ENCODE peak calls at places on chromosomes 6 and 20, in ten cellular contexts. One of them, this sample, is unnamed.

GRCh38 chr6:137233561-137234504 is 14.6 kb upstream of the IFNGR1 start:
- DNase-seq in mesendoderm: peak; percentile 11
- DNase-seq in breast epithelium: no peak
- DNase-seq in SJSA1: no peak
- DNase-seq in astrocyte: peak; percentile 70
- DNase-seq in heart right ventricle: peak; percentile 73
- DNase-seq in aorta: no peak
- DNase-seq in IMR-90: peak; percentile 91
- DNase-seq in lung: no peak
- DNase-seq in left ventricle myocardium inferior: no peak
- DNase-seq in this sample: no peak

GRCh38 chr20:62055106-62055861 is 10.4 kb downstream of the TAF4 start:
- DNase-seq in mesendoderm: no peak
- DNase-seq in breast epithelium: no peak
- DNase-seq in SJSA1: no peak
- DNase-seq in astrocyte: no peak
- DNase-seq in heart right ventricle: no peak
- DNase-seq in aorta: no peak
- DNase-seq in IMR-90: no peak
- DNase-seq in lung: no peak
- DNase-seq in left ventricle myocardium inferior: no peak
- DNase-seq in this sample: no peak

GRCh38 chr6:41939091-41939847 is 2.3 kb downstream of the CCND3 start:
- DNase-seq in mesendoderm: peak; percentile 93
- DNase-seq in breast epithelium: no peak
- DNase-seq in SJSA1: no peak
- DNase-seq in astrocyte: peak; percentile 20
- DNase-seq in heart right ventricle: peak; percentile 35
- DNase-seq in aorta: peak; percentile 62
- DNase-seq in IMR-90: peak; percentile 43
- DNase-seq in lung: peak; percentile 66
- DNase-seq in left ventricle myocardium inferior: peak; percentile 49
- DNase-seq in this sample: peak; percentile 55

GRCh38 chr6:94463306-94463705 is 1043.9 kb upstream of the EPHA7 start:
- DNase-seq in mesendoderm: no peak
- DNase-seq in breast epithelium: no peak
- DNase-seq in SJSA1: no peak
- DNase-seq in astrocyte: no peak
- DNase-seq in heart right ventricle: no peak
- DNase-seq in aorta: no peak
- DNase-seq in IMR-90: no peak
- DNase-seq in lung: no peak
- DNase-seq in left ventricle myocardium inferior: no peak
- DNase-seq in this sample: no peak

GRCh38 chr6:1372690-1373089 is 16.7 kb upstream of the FOXF2 start:
- DNase-seq in mesendoderm: no peak
- DNase-seq in breast epithelium: no peak
- DNase-seq in SJSA1: no peak
- DNase-seq in astrocyte: no peak
- DNase-seq in heart right ventricle: no peak
- DNase-seq in aorta: no peak
- DNase-seq in IMR-90: no peak
- DNase-seq in lung: no peak
- DNase-seq in left ventricle myocardium inferior: no peak
- DNase-seq in this sample: no peak

GRCh38 chr6:106318851-106319250 is 6.7 kb downstream of the ATG5 start:
- DNase-seq in mesendoderm: no peak
- DNase-seq in breast epithelium: no peak
- DNase-seq in SJSA1: no peak
- DNase-seq in astrocyte: no peak
- DNase-seq in heart right ventricle: no peak
- DNase-seq in aorta: no peak
- DNase-seq in IMR-90: no peak
- DNase-seq in lung: no peak
- DNase-seq in left ventricle myocardium inferior: no peak
- DNase-seq in this sample: no peak

GRCh38 chr6:168136622-168137021 is 57.6 kb upstream of the FRMD1 start:
- DNase-seq in mesendoderm: no peak
- DNase-seq in breast epithelium: no peak
- DNase-seq in SJSA1: peak; percentile 11
- DNase-seq in astrocyte: no peak
- DNase-seq in heart right ventricle: no peak
- DNase-seq in aorta: no peak
- DNase-seq in IMR-90: no peak
- DNase-seq in lung: no peak
- DNase-seq in left ventricle myocardium inferior: no peak
- DNase-seq in this sample: no peak

GRCh38 chr6:170027111-170028043 is 263.5 kb downstream of the DLL1 start:
- DNase-seq in mesendoderm: no peak
- DNase-seq in breast epithelium: no peak
- DNase-seq in SJSA1: peak; percentile 22
- DNase-seq in astrocyte: no peak
- DNase-seq in heart right ventricle: no peak
- DNase-seq in aorta: peak; percentile 21
- DNase-seq in IMR-90: peak; percentile 15
- DNase-seq in lung: no peak
- DNase-seq in left ventricle myocardium inferior: no peak
- DNase-seq in this sample: no peak

GRCh38 chr6:40962241-40962640 is 76.8 kb downstream of the UNC5CL start:
- DNase-seq in mesendoderm: peak; percentile 69
- DNase-seq in breast epithelium: no peak
- DNase-seq in SJSA1: peak; percentile 89
- DNase-seq in astrocyte: peak; percentile 98
- DNase-seq in heart right ventricle: no peak
- DNase-seq in aorta: no peak
- DNase-seq in IMR-90: peak; percentile 95
- DNase-seq in lung: no peak
- DNase-seq in left ventricle myocardium inferior: no peak
- DNase-seq in this sample: no peak

GRCh38 chr20:62235777-62236157 is 2.6 kb upstream of the OSBPL2 start:
- DNase-seq in mesendoderm: no peak
- DNase-seq in breast epithelium: no peak
- DNase-seq in SJSA1: no peak
- DNase-seq in astrocyte: no peak
- DNase-seq in heart right ventricle: no peak
- DNase-seq in aorta: no peak
- DNase-seq in IMR-90: no peak
- DNase-seq in lung: no peak
- DNase-seq in left ventricle myocardium inferior: no peak
- DNase-seq in this sample: no peak

GRCh38 chr6:149392535-149392934 is 7.5 kb upstream of the SUMO4 start:
- DNase-seq in mesendoderm: no peak
- DNase-seq in breast epithelium: no peak
- DNase-seq in SJSA1: no peak
- DNase-seq in astrocyte: no peak
- DNase-seq in heart right ventricle: no peak
- DNase-seq in aorta: no peak
- DNase-seq in IMR-90: no peak
- DNase-seq in lung: no peak
- DNase-seq in left ventricle myocardium inferior: no peak
- DNase-seq in this sample: no peak

GRCh38 chr6:149393002-149393679 is 6.9 kb upstream of the SUMO4 start:
- DNase-seq in mesendoderm: no peak
- DNase-seq in breast epithelium: no peak
- DNase-seq in SJSA1: no peak
- DNase-seq in astrocyte: peak; percentile 24
- DNase-seq in heart right ventricle: no peak
- DNase-seq in aorta: no peak
- DNase-seq in IMR-90: peak; percentile 35
- DNase-seq in lung: no peak
- DNase-seq in left ventricle myocardium inferior: no peak
- DNase-seq in this sample: no peak

GRCh38 chr6:149400050-149400449 is at the start of gene SUMO4:
- DNase-seq in mesendoderm: no peak
- DNase-seq in breast epithelium: no peak
- DNase-seq in SJSA1: no peak
- DNase-seq in astrocyte: no peak
- DNase-seq in heart right ventricle: no peak
- DNase-seq in aorta: no peak
- DNase-seq in IMR-90: no peak
- DNase-seq in lung: no peak
- DNase-seq in left ventricle myocardium inferior: no peak
- DNase-seq in this sample: no peak

GRCh38 chr6:149395185-149395584 is 4.9 kb upstream of the SUMO4 start:
- DNase-seq in mesendoderm: no peak
- DNase-seq in breast epithelium: no peak
- DNase-seq in SJSA1: no peak
- DNase-seq in astrocyte: no peak
- DNase-seq in heart right ventricle: no peak
- DNase-seq in aorta: no peak
- DNase-seq in IMR-90: no peak
- DNase-seq in lung: no peak
- DNase-seq in left ventricle myocardium inferior: no peak
- DNase-seq in this sample: no peak

DNA sequence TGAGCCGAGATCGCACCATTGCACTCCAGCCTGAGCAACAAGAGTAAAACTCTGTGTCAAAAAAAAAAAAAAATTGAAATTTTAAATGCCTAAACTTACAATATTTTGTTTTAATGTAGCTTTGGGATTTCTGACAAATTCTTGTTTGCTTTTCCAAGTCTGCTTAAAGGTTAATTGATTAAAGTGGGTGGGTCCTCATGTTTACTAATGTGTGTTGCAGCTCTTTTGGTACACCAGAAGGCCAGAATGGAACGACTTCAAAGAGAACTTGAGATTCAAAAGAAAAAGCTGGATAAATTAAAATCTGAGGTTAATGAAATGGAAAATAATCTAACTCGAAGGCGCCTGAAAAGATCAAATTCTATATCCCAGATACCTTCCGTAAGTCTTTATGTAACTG is 2.7 kb upstream of the SUMO4 start:
- DNase-seq in mesendoderm: no peak
- DNase-seq in breast epithelium: no peak
- DNase-seq in SJSA1: no peak
- DNase-seq in astrocyte: no peak
- DNase-seq in heart right ventricle: no peak
- DNase-seq in aorta: no peak
- DNase-seq in IMR-90: no peak
- DNase-seq in lung: no peak
- DNase-seq in left ventricle myocardium inferior: no peak
- DNase-seq in this sample: no peak
- H3K36me3 ChIP-seq in mesendoderm: no peaks in the 10 kb centered on the region
- H3K36me3 ChIP-seq in breast epithelium: peaks cover 5% of the 10 kb centered on the region
- H3K36me3 ChIP-seq in SJSA1: peaks cover 59% of the 10 kb centered on the region
- H3K36me3 ChIP-seq in astrocyte: peaks cover 24% of the 10 kb centered on the region
- H3K36me3 ChIP-seq in heart right ventricle: peaks cover 76% of the 10 kb centered on the region
- H3K36me3 ChIP-seq in aorta: peaks cover 4% of the 10 kb centered on the region
- H3K36me3 ChIP-seq in IMR-90: peaks cover 15% of the 10 kb centered on the region
- H3K36me3 ChIP-seq in lung: peaks cover under 1% of the 10 kb centered on the region
- H3K36me3 ChIP-seq in left ventricle myocardium inferior: peaks cover 37% of the 10 kb centered on the region
- H3K36me3 ChIP-seq in this sample: peaks cover 25% of the 10 kb centered on the region

DNA sequence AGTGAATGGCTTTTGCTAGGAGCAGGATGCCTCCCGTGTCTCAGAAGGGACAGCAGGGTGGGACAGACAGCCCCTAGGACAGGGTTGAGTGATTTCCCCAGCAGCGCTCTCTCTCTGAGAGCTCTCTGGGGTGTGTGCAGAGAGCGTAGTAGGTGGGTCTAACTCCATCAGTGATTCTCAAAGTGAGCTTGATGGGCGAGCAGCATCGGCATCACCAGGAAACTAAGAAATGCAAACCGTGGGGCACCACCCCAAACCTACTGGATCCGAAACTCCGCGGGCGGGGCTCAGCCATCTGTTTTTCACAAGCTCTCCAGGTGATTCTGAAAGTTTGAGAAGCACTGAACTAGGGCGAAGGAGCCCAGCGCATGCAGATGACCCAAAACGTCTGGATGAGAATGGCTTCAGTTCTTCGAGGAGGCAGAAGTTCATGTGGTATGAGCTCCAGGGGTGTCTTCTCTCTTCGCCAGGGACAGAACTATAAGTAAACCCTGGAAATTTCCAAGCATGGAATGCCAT is 119.6 kb upstream of the RNF24 start:
- DNase-seq in mesendoderm: no peak
- DNase-seq in breast epithelium: no peak
- DNase-seq in SJSA1: no peak
- DNase-seq in astrocyte: no peak
- DNase-seq in heart right ventricle: no peak
- DNase-seq in aorta: no peak
- DNase-seq in IMR-90: no peak
- DNase-seq in lung: no peak
- DNase-seq in left ventricle myocardium inferior: no peak
- DNase-seq in this sample: no peak
- H3K27ac ChIP-seq in mesendoderm: no peak overlapping the region
- H3K27ac ChIP-seq in breast epithelium: no peak overlapping the region
- H3K27ac ChIP-seq in SJSA1: peak overlapping the region; percentile 89
- H3K27ac ChIP-seq in astrocyte: peak overlapping the region; percentile 89
- H3K27ac ChIP-seq in heart right ventricle: no peak overlapping the region
- H3K27ac ChIP-seq in aorta: no peak overlapping the region
- H3K27ac ChIP-seq in IMR-90: peak overlapping the region; percentile 78
- H3K27ac ChIP-seq in lung: no peak overlapping the region
- H3K27ac ChIP-seq in left ventricle myocardium inferior: no peak overlapping the region
- H3K27ac ChIP-seq in this sample: peak overlapping the region; percentile 31

DNA sequence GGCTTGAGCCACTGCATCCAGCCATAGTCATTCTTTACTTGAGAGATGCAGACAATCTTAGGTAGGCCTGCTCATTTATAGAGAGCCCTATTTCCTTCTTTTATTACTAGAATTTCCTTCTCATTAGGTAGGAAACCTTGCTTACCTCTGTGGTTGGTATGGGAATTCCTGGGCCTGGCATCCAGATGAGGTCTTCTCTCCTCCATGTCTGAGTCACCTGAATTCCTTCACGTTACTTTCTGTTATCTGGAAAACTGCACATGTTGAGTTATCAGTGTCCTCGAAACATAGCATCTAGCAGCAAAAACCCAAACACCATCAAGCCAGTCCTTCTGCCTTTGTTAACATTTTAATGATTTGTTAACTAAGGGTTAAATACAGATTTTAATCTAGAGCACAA is 2.2 kb downstream of the ZNFX1 start:
- DNase-seq in mesendoderm: no peak
- DNase-seq in breast epithelium: no peak
- DNase-seq in SJSA1: no peak
- DNase-seq in astrocyte: peak; percentile 37
- DNase-seq in heart right ventricle: no peak
- DNase-seq in aorta: no peak
- DNase-seq in IMR-90: no peak
- DNase-seq in lung: no peak
- DNase-seq in left ventricle myocardium inferior: no peak
- DNase-seq in this sample: no peak
- H3K36me3 ChIP-seq in mesendoderm: peaks cover 16% of the 10 kb centered on the region
- H3K36me3 ChIP-seq in breast epithelium: peaks cover 4% of the 10 kb centered on the region
- H3K36me3 ChIP-seq in SJSA1: peaks cover 77% of the 10 kb centered on the region
- H3K36me3 ChIP-seq in astrocyte: peaks cover 41% of the 10 kb centered on the region
- H3K36me3 ChIP-seq in heart right ventricle: peaks cover 68% of the 10 kb centered on the region
- H3K36me3 ChIP-seq in aorta: peaks cover 6% of the 10 kb centered on the region
- H3K36me3 ChIP-seq in IMR-90: peaks cover 40% of the 10 kb centered on the region
- H3K36me3 ChIP-seq in lung: peaks cover 15% of the 10 kb centered on the region
- H3K36me3 ChIP-seq in left ventricle myocardium inferior: peaks cover 61% of the 10 kb centered on the region
- H3K36me3 ChIP-seq in this sample: no peaks in the 10 kb centered on the region

DNA sequence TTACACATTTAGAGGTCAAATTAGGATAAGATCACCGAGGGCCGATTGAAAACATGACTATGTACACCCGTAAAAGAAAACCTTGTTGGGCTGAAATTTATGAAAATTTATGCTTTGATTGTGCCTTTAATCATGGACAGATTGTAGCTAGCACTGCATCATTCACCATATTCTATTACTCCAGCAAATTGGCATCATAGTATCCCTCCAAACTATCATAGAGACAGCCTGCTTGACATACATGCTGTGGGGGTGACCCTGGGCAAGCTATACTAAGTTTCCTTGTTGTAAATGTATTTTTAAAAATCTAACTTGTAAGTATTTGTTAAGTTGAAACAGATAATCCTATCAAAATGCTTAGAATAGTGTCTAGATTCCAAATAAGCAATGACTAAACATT is 102.7 kb downstream of the HFE start:
- DNase-seq in mesendoderm: no peak
- DNase-seq in breast epithelium: no peak
- DNase-seq in SJSA1: no peak
- DNase-seq in astrocyte: no peak
- DNase-seq in heart right ventricle: no peak
- DNase-seq in aorta: no peak
- DNase-seq in IMR-90: no peak
- DNase-seq in lung: no peak
- DNase-seq in left ventricle myocardium inferior: no peak
- DNase-seq in this sample: no peak
- H3K27ac ChIP-seq in mesendoderm: no peak overlapping the region
- H3K27ac ChIP-seq in breast epithelium: no peak overlapping the region
- H3K27ac ChIP-seq in SJSA1: no peak overlapping the region
- H3K27ac ChIP-seq in astrocyte: no peak overlapping the region
- H3K27ac ChIP-seq in heart right ventricle: no peak overlapping the region
- H3K27ac ChIP-seq in aorta: no peak overlapping the region
- H3K27ac ChIP-seq in IMR-90: no peak overlapping the region
- H3K27ac ChIP-seq in lung: no peak overlapping the region
- H3K27ac ChIP-seq in left ventricle myocardium inferior: no peak overlapping the region
- H3K27ac ChIP-seq in this sample: no peak overlapping the region